ENCODE peak calls at places on chromosomes 11 and 22, in seven cellular contexts. L, F, B, D, M, C and S are unnamed samples.

GRCh38 chr11:128886401-128887119 is 4.6 kb upstream of the KCNJ5 start:
- DNase-seq in L (no peak), F (no peak), B (no peak), D (no peak), M (no peak), C (no peak), S (no peak)

GRCh38 chr11:123559418-123559817 is 95.0 kb downstream of the SCN3B start:
- DNase-seq in L (no peak), F (no peak), B (no peak), D (no peak), M (no peak), C (no peak), S (no peak)

GRCh38 chr11:134475951-134476350 is 63.9 kb upstream of the B3GAT1 start:
- DNase-seq in L (no peak), F (no peak), B (no peak), D (no peak), M (no peak), C (no peak), S (no peak)

GRCh38 chr22:48037618-48038017 is 1275.2 kb downstream of the TBC1D22A start:
- DNase-seq in L (no peak), F (no peak), B (no peak), D (no peak), M (no peak), C (no peak), S (no peak)

GRCh38 chr11:19633276-19633675 is 79.4 kb upstream of the NAV2 start:
- DNase-seq in L (peak), F (no peak), B (no peak), D (no peak), M (no peak), C (no peak), S (no peak)

GRCh38 chr11:64021742-64022067 is 14.0 kb upstream of the FLRT1 start:
- DNase-seq in L (no peak), F (no peak), B (no peak), D (no peak), M (no peak), C (no peak), S (no peak)

GRCh38 chr11:12625438-12626071 is 48.7 kb upstream of the TEAD1 start:
- DNase-seq in L (no peak), F (no peak), B (no peak), D (no peak), M (no peak), C (no peak), S (no peak)

GRCh38 chr11:30313580-30313979 is 9.3 kb upstream of the ARL14EP start:
- DNase-seq in L (no peak), F (no peak), B (no peak), D (no peak), M (no peak), C (no peak), S (no peak)

GRCh38 chr22:19497245-19497644 is 17.5 kb downstream of the CDC45 start:
- DNase-seq in L (no peak), F (no peak), B (peak), D (no peak), M (no peak), C (no peak), S (no peak)

GRCh38 chr22:39303358-39303757 is 16.1 kb downstream of the RPL3 start:
- DNase-seq in L (no peak), F (no peak), B (no peak), D (no peak), M (no peak), C (no peak), S (no peak)

GRCh38 chr11:134126197-134126822 is 57.4 kb downstream of the JAM3 start:
- DNase-seq in L (peak), F (no peak), B (peak), D (peak), M (no peak), C (no peak), S (no peak)

GRCh38 chr11:70771099-70771885 is 373.0 kb downstream of the CTTN start:
- DNase-seq in L (no peak), F (no peak), B (no peak), D (no peak), M (no peak), C (no peak), S (no peak)

GRCh38 chr22:48960981-48961655 is 866.6 kb downstream of the BRD1 start:
- DNase-seq in L (no peak), F (no peak), B (no peak), D (no peak), M (no peak), C (no peak), S (no peak)

GRCh38 chr22:38069372-38070249 is 12.4 kb downstream of the PICK1 start:
- DNase-seq in L (no peak), F (no peak), B (no peak), D (no peak), M (no peak), C (no peak), S (no peak)

GRCh38 chr11:122226810-122227379 is 110.9 kb upstream of the BLID start:
- DNase-seq in L (no peak), F (no peak), B (no peak), D (no peak), M (no peak), C (no peak), S (no peak)

GRCh38 chr11:43868852-43869567 is 11.6 kb upstream of the ALKBH3 start:
- DNase-seq in L (no peak), F (no peak), B (peak), D (peak), M (no peak), C (peak), S (peak)

GRCh38 chr22:41217553-41218157 is 12.5 kb downstream of the L3MBTL2 start:
- DNase-seq in L (peak), F (peak), B (peak), D (peak), M (peak), C (peak), S (peak)

GRCh38 chr22:49764151-49764581 is 63.5 kb downstream of the BRD1 start:
- DNase-seq in L (no peak), F (no peak), B (no peak), D (no peak), M (no peak), C (no peak), S (no peak)

GRCh38 chr11:35364101-35364780 is 55.1 kb downstream of the SLC1A2 start:
- DNase-seq in L (peak), F (no peak), B (peak), D (no peak), M (no peak), C (no peak), S (no peak)

GRCh38 chr22:36027579-36027959 is 1.1 kb downstream of the RBFOX2 start:
- DNase-seq in L (no peak), F (no peak), B (no peak), D (peak), M (no peak), C (no peak), S (no peak)

GRCh38 chr22:41264408-41264941 is 21.5 kb downstream of the RANGAP1 start:
- DNase-seq in L (no peak), F (no peak), B (no peak), D (no peak), M (no peak), C (no peak), S (no peak)

GRCh38 chr11:68044145-68044813 is 5.5 kb downstream of the TCIRG1 start:
- DNase-seq in L (no peak), F (no peak), B (no peak), D (no peak), M (no peak), C (no peak), S (no peak)

GRCh38 chr11:103862049-103862826 is 174.2 kb upstream of the DDI1 start:
- DNase-seq in L (no peak), F (no peak), B (peak), D (no peak), M (no peak), C (no peak), S (no peak)

GRCh38 chr11:134242376-134242775 is 10.8 kb downstream of the THYN1 start:
- DNase-seq in L (no peak), F (no peak), B (no peak), D (no peak), M (no peak), C (no peak), S (no peak)